ENCODE peak calls at places on chromosomes 16 and 17, in seven cellular contexts. One of them, this sample, is unnamed.

GRCh38 chr16:2250652-2251280 is 621 bp downstream of the ECI1 start:
- DNase-seq in hypothalamus: no peak
- DNase-seq in left ventricle myocardium inferior: no peak
- DNase-seq in body of pancreas: peak
- DNase-seq in esophagus squamous epithelium: no peak
- DNase-seq in Panc1: no peak
- DNase-seq in CD4-positive, CD25-positive, alpha-beta regulatory T cell: peak
- DNase-seq in this sample: peak

GRCh38 chr16:69381231-69381630 is 4.6 kb downstream of the TERF2 start:
- DNase-seq in hypothalamus: no peak
- DNase-seq in left ventricle myocardium inferior: no peak
- DNase-seq in body of pancreas: no peak
- DNase-seq in esophagus squamous epithelium: no peak
- DNase-seq in Panc1: no peak
- DNase-seq in CD4-positive, CD25-positive, alpha-beta regulatory T cell: no peak
- DNase-seq in this sample: no peak

GRCh38 chr17:34178047-34178446 is 77.0 kb upstream of the CCL2 start:
- DNase-seq in hypothalamus: no peak
- DNase-seq in left ventricle myocardium inferior: no peak
- DNase-seq in body of pancreas: no peak
- DNase-seq in esophagus squamous epithelium: no peak
- DNase-seq in Panc1: no peak
- DNase-seq in CD4-positive, CD25-positive, alpha-beta regulatory T cell: no peak
- DNase-seq in this sample: no peak

GRCh38 chr17:29640413-29640812 is 17.7 kb upstream of the CORO6 start:
- DNase-seq in hypothalamus: no peak
- DNase-seq in left ventricle myocardium inferior: no peak
- DNase-seq in body of pancreas: no peak
- DNase-seq in esophagus squamous epithelium: no peak
- DNase-seq in Panc1: no peak
- DNase-seq in CD4-positive, CD25-positive, alpha-beta regulatory T cell: no peak
- DNase-seq in this sample: no peak

GRCh38 chr16:19274178-19274797 is 11.2 kb upstream of the CLEC19A start:
- DNase-seq in hypothalamus: no peak
- DNase-seq in left ventricle myocardium inferior: no peak
- DNase-seq in body of pancreas: peak
- DNase-seq in esophagus squamous epithelium: no peak
- DNase-seq in Panc1: no peak
- DNase-seq in CD4-positive, CD25-positive, alpha-beta regulatory T cell: no peak
- DNase-seq in this sample: no peak

GRCh38 chr17:7318121-7318860 is 3.1 kb upstream of the GPS2 start:
- DNase-seq in hypothalamus: no peak
- DNase-seq in left ventricle myocardium inferior: no peak
- DNase-seq in body of pancreas: no peak
- DNase-seq in esophagus squamous epithelium: no peak
- DNase-seq in Panc1: no peak
- DNase-seq in CD4-positive, CD25-positive, alpha-beta regulatory T cell: no peak
- DNase-seq in this sample: no peak

GRCh38 chr16:7397901-7398300 is 65.3 kb downstream of the RBFOX1 start:
- DNase-seq in hypothalamus: no peak
- DNase-seq in left ventricle myocardium inferior: no peak
- DNase-seq in body of pancreas: no peak
- DNase-seq in esophagus squamous epithelium: no peak
- DNase-seq in Panc1: no peak
- DNase-seq in CD4-positive, CD25-positive, alpha-beta regulatory T cell: no peak
- DNase-seq in this sample: no peak

GRCh38 chr17:45371414-45372324 is 54.8 kb upstream of the MAP3K14 start:
- DNase-seq in hypothalamus: peak
- DNase-seq in left ventricle myocardium inferior: peak
- DNase-seq in body of pancreas: peak
- DNase-seq in esophagus squamous epithelium: no peak
- DNase-seq in Panc1: peak
- DNase-seq in CD4-positive, CD25-positive, alpha-beta regulatory T cell: no peak
- DNase-seq in this sample: no peak

GRCh38 chr16:11145173-11145820 is 110.7 kb downstream of the SOCS1 start:
- DNase-seq in hypothalamus: no peak
- DNase-seq in left ventricle myocardium inferior: peak
- DNase-seq in body of pancreas: no peak
- DNase-seq in esophagus squamous epithelium: no peak
- DNase-seq in Panc1: no peak
- DNase-seq in CD4-positive, CD25-positive, alpha-beta regulatory T cell: no peak
- DNase-seq in this sample: no peak

GRCh38 chr17:74380086-74380958 is 13.0 kb downstream of the GPR142 start:
- DNase-seq in hypothalamus: no peak
- DNase-seq in left ventricle myocardium inferior: no peak
- DNase-seq in body of pancreas: peak
- DNase-seq in esophagus squamous epithelium: no peak
- DNase-seq in Panc1: no peak
- DNase-seq in CD4-positive, CD25-positive, alpha-beta regulatory T cell: no peak
- DNase-seq in this sample: no peak

GRCh38 chr17:17941015-17941414 is 31.2 kb downstream of the TOM1L2 start:
- DNase-seq in hypothalamus: no peak
- DNase-seq in left ventricle myocardium inferior: no peak
- DNase-seq in body of pancreas: no peak
- DNase-seq in esophagus squamous epithelium: no peak
- DNase-seq in Panc1: no peak
- DNase-seq in CD4-positive, CD25-positive, alpha-beta regulatory T cell: no peak
- DNase-seq in this sample: no peak

GRCh38 chr17:67375054-67375427 is 2.0 kb upstream of the PITPNC1 start:
- DNase-seq in hypothalamus: no peak
- DNase-seq in left ventricle myocardium inferior: no peak
- DNase-seq in body of pancreas: no peak
- DNase-seq in esophagus squamous epithelium: no peak
- DNase-seq in Panc1: no peak
- DNase-seq in CD4-positive, CD25-positive, alpha-beta regulatory T cell: no peak
- DNase-seq in this sample: no peak

GRCh38 chr16:1834096-1834495 is 7.1 kb downstream of the FAHD1 start:
- DNase-seq in hypothalamus: no peak
- DNase-seq in left ventricle myocardium inferior: no peak
- DNase-seq in body of pancreas: no peak
- DNase-seq in esophagus squamous epithelium: no peak
- DNase-seq in Panc1: no peak
- DNase-seq in CD4-positive, CD25-positive, alpha-beta regulatory T cell: no peak
- DNase-seq in this sample: no peak

GRCh38 chr16:87854053-87854906 is 15.0 kb downstream of the SLC7A5 start:
- DNase-seq in hypothalamus: no peak
- DNase-seq in left ventricle myocardium inferior: no peak
- DNase-seq in body of pancreas: no peak
- DNase-seq in esophagus squamous epithelium: no peak
- DNase-seq in Panc1: no peak
- DNase-seq in CD4-positive, CD25-positive, alpha-beta regulatory T cell: no peak
- DNase-seq in this sample: no peak

GRCh38 chr16:83981799-83982198 is 13.8 kb downstream of the NECAB2 start:
- DNase-seq in hypothalamus: no peak
- DNase-seq in left ventricle myocardium inferior: no peak
- DNase-seq in body of pancreas: no peak
- DNase-seq in esophagus squamous epithelium: no peak
- DNase-seq in Panc1: no peak
- DNase-seq in CD4-positive, CD25-positive, alpha-beta regulatory T cell: no peak
- DNase-seq in this sample: no peak

GRCh38 chr17:18143044-18143936 is 34.7 kb downstream of the MYO15A start:
- DNase-seq in hypothalamus: no peak
- DNase-seq in left ventricle myocardium inferior: no peak
- DNase-seq in body of pancreas: no peak
- DNase-seq in esophagus squamous epithelium: no peak
- DNase-seq in Panc1: no peak
- DNase-seq in CD4-positive, CD25-positive, alpha-beta regulatory T cell: no peak
- DNase-seq in this sample: no peak

GRCh38 chr16:5215911-5216310 is 118.3 kb upstream of the EEF2KMT start:
- DNase-seq in hypothalamus: no peak
- DNase-seq in left ventricle myocardium inferior: no peak
- DNase-seq in body of pancreas: no peak
- DNase-seq in esophagus squamous epithelium: no peak
- DNase-seq in Panc1: no peak
- DNase-seq in CD4-positive, CD25-positive, alpha-beta regulatory T cell: no peak
- DNase-seq in this sample: no peak

GRCh38 chr16:55552621-55553020 is 13.9 kb upstream of the CAPNS2 start:
- DNase-seq in hypothalamus: no peak
- DNase-seq in left ventricle myocardium inferior: no peak
- DNase-seq in body of pancreas: no peak
- DNase-seq in esophagus squamous epithelium: no peak
- DNase-seq in Panc1: no peak
- DNase-seq in CD4-positive, CD25-positive, alpha-beta regulatory T cell: no peak
- DNase-seq in this sample: no peak

GRCh38 chr17:43483674-43484551 is at the start of gene DHX8:
- DNase-seq in hypothalamus: peak
- DNase-seq in left ventricle myocardium inferior: peak
- DNase-seq in body of pancreas: peak
- DNase-seq in esophagus squamous epithelium: peak
- DNase-seq in Panc1: peak
- DNase-seq in CD4-positive, CD25-positive, alpha-beta regulatory T cell: peak
- DNase-seq in this sample: peak

GRCh38 chr16:21222495-21223337 is 10.8 kb upstream of the ANKS4B start:
- DNase-seq in hypothalamus: no peak
- DNase-seq in left ventricle myocardium inferior: no peak
- DNase-seq in body of pancreas: no peak
- DNase-seq in esophagus squamous epithelium: no peak
- DNase-seq in Panc1: no peak
- DNase-seq in CD4-positive, CD25-positive, alpha-beta regulatory T cell: no peak
- DNase-seq in this sample: no peak

GRCh38 chr16:65828296-65828695 is 538.2 kb upstream of the CDH5 start:
- DNase-seq in hypothalamus: no peak
- DNase-seq in left ventricle myocardium inferior: no peak
- DNase-seq in body of pancreas: no peak
- DNase-seq in esophagus squamous epithelium: no peak
- DNase-seq in Panc1: no peak
- DNase-seq in CD4-positive, CD25-positive, alpha-beta regulatory T cell: no peak
- DNase-seq in this sample: no peak

GRCh38 chr17:8753976-8754440 is 4.3 kb downstream of the SPDYE4 start:
- DNase-seq in hypothalamus: no peak
- DNase-seq in left ventricle myocardium inferior: no peak
- DNase-seq in body of pancreas: no peak
- DNase-seq in esophagus squamous epithelium: no peak
- DNase-seq in Panc1: peak
- DNase-seq in CD4-positive, CD25-positive, alpha-beta regulatory T cell: peak
- DNase-seq in this sample: no peak

GRCh38 chr16:180921-181667 is 835 bp downstream of the HBQ1 start:
- DNase-seq in hypothalamus: peak
- DNase-seq in left ventricle myocardium inferior: peak
- DNase-seq in body of pancreas: peak
- DNase-seq in esophagus squamous epithelium: no peak
- DNase-seq in Panc1: no peak
- DNase-seq in CD4-positive, CD25-positive, alpha-beta regulatory T cell: peak
- DNase-seq in this sample: peak

GRCh38 chr17:50604470-50604869 is 30.2 kb upstream of the ABCC3 start:
- DNase-seq in hypothalamus: no peak
- DNase-seq in left ventricle myocardium inferior: peak
- DNase-seq in body of pancreas: peak
- DNase-seq in esophagus squamous epithelium: no peak
- DNase-seq in Panc1: no peak
- DNase-seq in CD4-positive, CD25-positive, alpha-beta regulatory T cell: no peak
- DNase-seq in this sample: no peak

GRCh38 chr17:73560661-73561060 is 83.6 kb downstream of the SDK2 start:
- DNase-seq in hypothalamus: no peak
- DNase-seq in left ventricle myocardium inferior: no peak
- DNase-seq in body of pancreas: no peak
- DNase-seq in esophagus squamous epithelium: no peak
- DNase-seq in Panc1: no peak
- DNase-seq in CD4-positive, CD25-positive, alpha-beta regulatory T cell: no peak
- DNase-seq in this sample: no peak

GRCh38 chr17:61221597-61222471 is 177.8 kb upstream of the TBX2 start:
- DNase-seq in hypothalamus: no peak
- DNase-seq in left ventricle myocardium inferior: no peak
- DNase-seq in body of pancreas: no peak
- DNase-seq in esophagus squamous epithelium: no peak
- DNase-seq in Panc1: no peak
- DNase-seq in CD4-positive, CD25-positive, alpha-beta regulatory T cell: peak
- DNase-seq in this sample: peak

This sample was measured in central memory CD4-positive, alpha-beta T cell.